ENCODE peak calls at places on chromosome 1, in five cellular contexts. Z is upper lobe of left lung, N is WTC11, A is NCI-H2081, D is kidney glomerular epithelial cell. L is an unnamed sample.

GRCh38 chr1:192974701-192975100 is 84.5 kb downstream of the UCHL5 start:
- DNase-seq in Z (no peak), N (no peak), A (no peak), D (peak), L (no peak)

GRCh38 chr1:198416276-198416675 is 124.2 kb downstream of the ATP6V1G3 start:
- DNase-seq in Z (no peak), N (no peak), A (no peak), D (no peak), L (no peak)

GRCh38 chr1:198631292-198631691 is 7.5 kb upstream of the PTPRC start:
- DNase-seq in Z (no peak), N (no peak), A (no peak), D (no peak), L (no peak)

GRCh38 chr1:225745231-225745630 is 32.4 kb upstream of the SRP9 start:
- DNase-seq in Z (no peak), N (no peak), A (no peak), D (no peak), L (no peak)

GRCh38 chr1:222040163-222040900 is 298.4 kb upstream of the DUSP10 start:
- DNase-seq in Z (no peak), N (no peak), A (no peak), D (no peak), L (no peak)

GRCh38 chr1:12102066-12102465 is 39.0 kb downstream of the TNFRSF8 start:
- DNase-seq in Z (no peak), N (no peak), A (no peak), D (no peak), L (no peak)

GRCh38 chr1:62295921-62296451 is 23.2 kb downstream of the KANK4 start:
- DNase-seq in Z (no peak), N (no peak), A (no peak), D (peak), L (no peak)

GRCh38 chr1:11044849-11045427 is 2.1 kb downstream of the MASP2 start:
- DNase-seq in Z (no peak), N (no peak), A (no peak), D (no peak), L (no peak)

GRCh38 chr1:105436589-105437259 is 1619.8 kb upstream of the PRMT6 start:
- DNase-seq in Z (peak), N (no peak), A (no peak), D (no peak), L (no peak)

GRCh38 chr1:25654109-25654660 is 37.6 kb downstream of the MAN1C1 start:
- DNase-seq in Z (no peak), N (no peak), A (no peak), D (no peak), L (no peak)

GRCh38 chr1:119506941-119507340 is at the start of gene HSD3B1:
- DNase-seq in Z (no peak), N (no peak), A (no peak), D (no peak), L (no peak)

GRCh38 chr1:229452956-229453801 is 19.3 kb upstream of the ACTA1 start:
- DNase-seq in Z (no peak), N (no peak), A (peak), D (peak), L (no peak)

L was measured in WERI-Rb-1.